ENCODE peak calls at places on chromosomes 1 and 21, in four cellular contexts. K is dorsolateral prefrontal cortex, X is right cardiac atrium, B is RWPE1. E is an unnamed sample.

GRCh38 chr1:109485001-109485400 is 1.3 kb downstream of the ATXN7L2 start:
- DNase-seq in K (no peak), X (no peak), B (no peak), E (no peak)

GRCh38 chr21:27498025-27498424 is 531.1 kb upstream of the ADAMTS5 start:
- DNase-seq in K (no peak), B (no peak), X (no peak), E (no peak)

GRCh38 chr1:39124282-39124681 is 80.2 kb upstream of the MACF1 start:
- DNase-seq in X (no peak), K (no peak), B (no peak), E (no peak)

GRCh38 chr1:57424231-57425027 is 569 bp upstream of the DAB1 start:
- DNase-seq in X (peak), K (peak), B (no peak), E (no peak)

GRCh38 chr1:94650301-94650700 is 108.7 kb upstream of the F3 start:
- DNase-seq in X (no peak), K (no peak), B (no peak), E (no peak)

GRCh38 chr21:44996096-44996495 is 56.3 kb downstream of the SLX9 start:
- DNase-seq in B (no peak), X (peak), K (no peak), E (no peak)

GRCh38 chr1:36136535-36136934 is 11.5 kb upstream of the COL8A2 start:
- DNase-seq in B (peak), K (no peak), X (peak), E (no peak)

GRCh38 chr1:169906938-169907337 is 13.2 kb upstream of the SCYL3 start:
- DNase-seq in X (no peak), B (no peak), K (no peak), E (no peak)

GRCh38 chr1:165067829-165068228 is 288.7 kb downstream of the LMX1A start:
- DNase-seq in K (no peak), X (no peak), B (no peak), E (no peak)

GRCh38 chr1:32886012-32886827 is at the start of gene HPCA:
- DNase-seq in K (no peak), B (peak), X (peak), E (no peak)

GRCh38 chr1:201383647-201384405 is 6.3 kb upstream of the TNNT2 start:
- DNase-seq in K (no peak), B (peak), X (peak), E (no peak)

GRCh38 chr1:243496173-243496553 is 240.3 kb downstream of the SDCCAG8 start:
- DNase-seq in K (peak), B (no peak), X (peak), E (peak)

GRCh38 chr1:23809751-23810171 is 9.2 kb upstream of the GALE start:
- DNase-seq in K (no peak), B (peak), X (peak), E (no peak)

GRCh38 chr1:156401681-156402081 is 32.7 kb downstream of the RHBG start:
- DNase-seq in K (no peak), X (no peak), B (no peak), E (no peak)

GRCh38 chr1:219476116-219476515 is 136.8 kb downstream of the ZC3H11B start:
- DNase-seq in B (no peak), X (no peak), K (no peak), E (no peak)

GRCh38 chr1:119626841-119627240 is 21.2 kb downstream of the ZNF697 start:
- DNase-seq in K (no peak), B (no peak), X (no peak), E (no peak)

GRCh38 chr1:24928631-24929090 is 1.4 kb downstream of the RUNX3 start:
- DNase-seq in K (no peak), B (no peak), X (no peak), E (no peak)